ENCODE peak calls at places on chromosomes 13 and 19, in four cellular contexts. One of them, this sample, is unnamed.

GRCh38 chr13:73339086-73339485 is 280.3 kb downstream of the KLF5 start:
- DNase-seq in tibial artery: no peak
- DNase-seq in Peyer's patch: no peak
- DNase-seq in HFFc6: peak
- DNase-seq in this sample: no peak

GRCh38 chr19:46040952-46041500 is at the start of gene IGFL4:
- DNase-seq in tibial artery: no peak
- DNase-seq in Peyer's patch: no peak
- DNase-seq in HFFc6: peak
- DNase-seq in this sample: no peak

GRCh38 chr13:38630780-38631179 is 56.1 kb upstream of the FREM2 start:
- DNase-seq in HFFc6: peak
- DNase-seq in Peyer's patch: no peak
- DNase-seq in tibial artery: no peak
- DNase-seq in this sample: no peak

GRCh38 chr19:29806098-29806866 is 5.5 kb upstream of the CCNE1 start:
- DNase-seq in HFFc6: no peak
- DNase-seq in tibial artery: peak
- DNase-seq in Peyer's patch: no peak
- DNase-seq in this sample: peak

GRCh38 chr13:76223565-76223964 is 587.4 kb downstream of the LMO7 start:
- DNase-seq in HFFc6: no peak
- DNase-seq in Peyer's patch: no peak
- DNase-seq in tibial artery: no peak
- DNase-seq in this sample: no peak

GRCh38 chr13:109126973-109127615 is 497.7 kb downstream of the MYO16 start:
- DNase-seq in Peyer's patch: no peak
- DNase-seq in HFFc6: no peak
- DNase-seq in tibial artery: no peak
- DNase-seq in this sample: peak

GRCh38 chr19:51082641-51083040 is at the start of gene KLK14:
- DNase-seq in tibial artery: peak
- DNase-seq in Peyer's patch: no peak
- DNase-seq in HFFc6: no peak
- DNase-seq in this sample: no peak

GRCh38 chr13:50526771-50527567 is 316.5 kb downstream of the DLEU7 start:
- DNase-seq in Peyer's patch: no peak
- DNase-seq in tibial artery: peak
- DNase-seq in HFFc6: no peak
- DNase-seq in this sample: peak

GRCh38 chr19:13100031-13100588 is 2.5 kb downstream of the LYL1 start:
- DNase-seq in tibial artery: peak
- DNase-seq in Peyer's patch: no peak
- DNase-seq in HFFc6: peak
- DNase-seq in this sample: no peak

GRCh38 chr19:42191855-42192254 is 25.6 kb downstream of the DEDD2 start:
- DNase-seq in HFFc6: peak
- DNase-seq in tibial artery: no peak
- DNase-seq in Peyer's patch: no peak
- DNase-seq in this sample: no peak

GRCh38 chr13:92592757-92593156 is 633.9 kb upstream of the GPC6 start:
- DNase-seq in Peyer's patch: no peak
- DNase-seq in HFFc6: no peak
- DNase-seq in tibial artery: no peak
- DNase-seq in this sample: no peak

GRCh38 chr13:39612023-39612637 is 9.1 kb upstream of the LHFPL6 start:
- DNase-seq in HFFc6: peak
- DNase-seq in Peyer's patch: no peak
- DNase-seq in tibial artery: no peak
- DNase-seq in this sample: peak

GRCh38 chr19:11496391-11497163 is 9.1 kb downstream of the ZNF653 start:
- DNase-seq in tibial artery: peak
- DNase-seq in Peyer's patch: peak
- DNase-seq in HFFc6: peak
- DNase-seq in this sample: peak

GRCh38 chr13:96967248-96967745 is 27.0 kb downstream of the OXGR1 start:
- DNase-seq in Peyer's patch: no peak
- DNase-seq in tibial artery: no peak
- DNase-seq in HFFc6: no peak
- DNase-seq in this sample: peak

GRCh38 chr13:101209206-101209893 is 207.0 kb downstream of the NALCN start:
- DNase-seq in Peyer's patch: no peak
- DNase-seq in HFFc6: no peak
- DNase-seq in tibial artery: no peak
- DNase-seq in this sample: no peak

GRCh38 chr13:74217816-74218215 is 83.6 kb upstream of the KLF12 start:
- DNase-seq in tibial artery: no peak
- DNase-seq in HFFc6: peak
- DNase-seq in Peyer's patch: no peak
- DNase-seq in this sample: no peak

GRCh38 chr19:51798958-51799310 is 4.0 kb downstream of the FPR3 start:
- DNase-seq in Peyer's patch: no peak
- DNase-seq in HFFc6: no peak
- DNase-seq in tibial artery: peak
- DNase-seq in this sample: no peak

DNA sequence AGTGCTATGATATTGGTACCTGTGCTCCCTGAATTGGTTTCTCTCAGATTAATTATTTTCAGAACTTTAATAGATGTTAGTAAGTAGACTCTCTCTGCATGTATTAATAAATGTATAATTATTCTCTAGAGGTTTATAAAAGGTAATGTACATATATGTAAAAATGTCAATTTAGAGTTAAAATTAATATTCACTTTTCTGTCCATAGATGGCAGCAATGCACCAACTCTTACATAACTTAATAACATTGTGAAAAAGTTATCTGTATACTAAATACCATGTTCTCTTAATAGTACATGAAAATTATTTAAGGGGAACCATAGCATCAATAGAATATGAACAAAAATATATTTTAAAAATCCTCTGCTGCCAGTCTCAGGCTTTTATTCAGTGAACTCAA is 515.0 kb upstream of the KLHL1 start:
- DNase-seq in tibial artery: no peak
- DNase-seq in HFFc6: no peak
- DNase-seq in Peyer's patch: no peak
- DNase-seq in this sample: no peak
- TF ChIP-seq CTCF in tibial artery: peak
- TF ChIP-seq CTCF in HFFc6: peak
- TF ChIP-seq CTCF in Peyer's patch: peak
- TF ChIP-seq CTCF in this sample: peak

GRCh38 chr13:44989071-44989889 is at the start of the genes GPALPP1 and NUFIP1:
- DNase-seq in HFFc6: peak
- DNase-seq in tibial artery: peak
- DNase-seq in Peyer's patch: peak
- DNase-seq in this sample: peak
- TF ChIP-seq CTCF in HFFc6: peak
- TF ChIP-seq CTCF in tibial artery: peak
- TF ChIP-seq CTCF in Peyer's patch: no peak
- TF ChIP-seq CTCF in this sample: no peak

GRCh38 chr13:35162420-35162819 is 220.3 kb downstream of the NBEA start:
- DNase-seq in Peyer's patch: no peak
- DNase-seq in tibial artery: no peak
- DNase-seq in HFFc6: no peak
- DNase-seq in this sample: no peak

GRCh38 chr13:35164324-35164932 is 222.4 kb downstream of the NBEA start:
- DNase-seq in Peyer's patch: no peak
- DNase-seq in tibial artery: no peak
- DNase-seq in HFFc6: peak
- DNase-seq in this sample: no peak

GRCh38 chr13:35160921-35161320 is 218.9 kb downstream of the NBEA start:
- DNase-seq in Peyer's patch: no peak
- DNase-seq in tibial artery: no peak
- DNase-seq in HFFc6: no peak
- DNase-seq in this sample: no peak

GRCh38 chr13:35163674-35164073 is 221.6 kb downstream of the NBEA start:
- DNase-seq in tibial artery: no peak
- DNase-seq in HFFc6: no peak
- DNase-seq in Peyer's patch: no peak
- DNase-seq in this sample: no peak

GRCh38 chr13:35165205-35165604 is 223.1 kb downstream of the NBEA start:
- DNase-seq in HFFc6: no peak
- DNase-seq in Peyer's patch: no peak
- DNase-seq in tibial artery: no peak
- DNase-seq in this sample: no peak
- TF ChIP-seq CTCF in HFFc6: no peak
- TF ChIP-seq CTCF in Peyer's patch: no peak
- TF ChIP-seq CTCF in tibial artery: no peak
- TF ChIP-seq CTCF in this sample: no peak

GRCh38 chr19:38044267-38045111 is 137.5 kb downstream of the SIPA1L3 start:
- DNase-seq in Peyer's patch: no peak
- DNase-seq in tibial artery: no peak
- DNase-seq in HFFc6: peak
- DNase-seq in this sample: no peak
- TF ChIP-seq CTCF in Peyer's patch: no peak
- TF ChIP-seq CTCF in tibial artery: no peak
- TF ChIP-seq CTCF in HFFc6: peak
- TF ChIP-seq CTCF in this sample: no peak

GRCh38 chr19:48588670-48589399 is 17.7 kb upstream of the SPACA4 start:
- DNase-seq in Peyer's patch: peak
- DNase-seq in HFFc6: peak
- DNase-seq in tibial artery: peak
- DNase-seq in this sample: peak

GRCh38 chr19:48595833-48596232 is 10.7 kb upstream of the SPACA4 start:
- DNase-seq in HFFc6: no peak
- DNase-seq in Peyer's patch: no peak
- DNase-seq in tibial artery: no peak
- DNase-seq in this sample: no peak

GRCh38 chr19:48595171-48595570 is 11.4 kb upstream of the SPACA4 start:
- DNase-seq in HFFc6: no peak
- DNase-seq in tibial artery: no peak
- DNase-seq in Peyer's patch: no peak
- DNase-seq in this sample: no peak

GRCh38 chr19:48587387-48587786 is 19.2 kb upstream of the SPACA4 start:
- DNase-seq in HFFc6: no peak
- DNase-seq in Peyer's patch: no peak
- DNase-seq in tibial artery: no peak
- DNase-seq in this sample: no peak

GRCh38 chr19:48591021-48591420 is 15.5 kb upstream of the SPACA4 start:
- DNase-seq in HFFc6: no peak
- DNase-seq in tibial artery: no peak
- DNase-seq in Peyer's patch: no peak
- DNase-seq in this sample: no peak
- TF ChIP-seq CTCF in HFFc6: no peak
- TF ChIP-seq CTCF in tibial artery: no peak
- TF ChIP-seq CTCF in Peyer's patch: no peak
- TF ChIP-seq CTCF in this sample: peak

GRCh38 chr19:33705090-33705847 is 83.5 kb downstream of the CHST8 start:
- DNase-seq in Peyer's patch: peak
- DNase-seq in HFFc6: no peak
- DNase-seq in tibial artery: no peak
- DNase-seq in this sample: no peak
- TF ChIP-seq CTCF in Peyer's patch: no peak
- TF ChIP-seq CTCF in HFFc6: no peak
- TF ChIP-seq CTCF in tibial artery: no peak
- TF ChIP-seq CTCF in this sample: peak

This sample was measured in BE2C.